ENCODE peak calls at places on chromosomes 4 and X, in ten cellular contexts. E is transverse colon, I is body of pancreas, Y is right lobe of liver, Q is adrenal gland, J is IMR-90, O is sigmoid colon, U is ovary, T is uterus, H is gastrocnemius medialis. S is an unnamed sample.

GRCh38 chrX:110108381-110108796 is 105.5 kb downstream of the TMEM164 start:
- DNase-seq in I (peak), O (no peak), J (peak), E (no peak), U (no peak), H (no peak), T (no peak), Q (no peak), Y (no peak), S (no peak)

GRCh38 chrX:50700921-50701320 is 113.1 kb downstream of the SHROOM4 start:
- DNase-seq in I (no peak), Y (no peak), O (no peak), Q (no peak), E (no peak), U (no peak), T (no peak), H (no peak), J (no peak), S (no peak)

GRCh38 chrX:4091046-4091760 is 377.8 kb upstream of the PRKX start:
- DNase-seq in U (no peak), E (no peak), J (no peak), Q (no peak), I (no peak), Y (no peak), H (no peak), O (no peak), T (no peak), S (no peak)

GRCh38 chrX:17174671-17175070 is 200.3 kb upstream of the NHS start:
- DNase-seq in I (no peak), T (no peak), O (no peak), H (peak), J (no peak), U (no peak), Y (no peak), E (no peak), Q (no peak), S (no peak)

GRCh38 chrX:39491548-39492297 is 606.0 kb downstream of the BCOR start:
- DNase-seq in J (no peak), H (no peak), T (no peak), I (peak), E (peak), O (no peak), Q (no peak), U (no peak), Y (no peak), S (no peak)

GRCh38 chrX:139826065-139827044 is 106.5 kb downstream of the ATP11C start:
- DNase-seq in I (no peak), O (no peak), T (no peak), J (peak), U (no peak), Y (no peak), H (no peak), Q (no peak), E (no peak), S (no peak)

GRCh38 chr4:189445613-189446012 is 495.1 kb upstream of the FRG1 start:
- DNase-seq in J (no peak), U (no peak), O (no peak), E (no peak), T (no peak), I (no peak), Y (no peak), Q (no peak), H (no peak), S (no peak)

GRCh38 chr4:70948665-70949284 is 44.7 kb upstream of the DCK start:
- DNase-seq in O (no peak), E (no peak), Y (no peak), T (no peak), U (no peak), Q (no peak), J (no peak), I (no peak), H (no peak), S (no peak)

GRCh38 chr4:27791640-27792039 is 931.0 kb downstream of the STIM2 start:
- DNase-seq in U (no peak), Q (no peak), I (no peak), J (peak), E (no peak), H (no peak), Y (no peak), O (no peak), T (no peak), S (no peak)

GRCh38 chr4:154503598-154503997 is 12.0 kb upstream of the DCHS2 start:
- DNase-seq in Q (no peak), E (no peak), I (no peak), J (peak), H (no peak), Y (no peak), U (no peak), T (no peak), O (no peak), S (no peak)

GRCh38 chr4:174318829-174319764 is 35.4 kb downstream of the CEP44 start:
- DNase-seq in Q (no peak), T (no peak), J (peak), E (no peak), I (no peak), Y (no peak), U (no peak), H (no peak), O (no peak), S (no peak)

GRCh38 chr4:119130365-119131065 is 5.1 kb upstream of the MYOZ2 start:
- DNase-seq in U (no peak), T (no peak), J (peak), I (peak), Y (no peak), E (no peak), Q (no peak), O (no peak), H (no peak), S (no peak)

GRCh38 chr4:182876006-182876405 is 41.2 kb downstream of the DCTD start:
- DNase-seq in U (no peak), Y (no peak), O (peak), E (no peak), Q (no peak), T (no peak), J (no peak), I (no peak), H (no peak), S (no peak)

GRCh38 chr4:123418486-123418931 is 21.9 kb downstream of the SPRY1 start:
- DNase-seq in H (peak), I (peak), Q (no peak), J (peak), Y (no peak), E (no peak), U (no peak), O (no peak), T (no peak), S (no peak)

GRCh38 chr4:2535386-2536192 is 858 bp upstream of the FAM193A start:
- DNase-seq in U (peak), T (no peak), Y (peak), E (peak), H (peak), J (peak), Q (peak), I (peak), O (peak), S (no peak)

GRCh38 chr4:95979961-95980876 is 140.3 kb downstream of the PDHA2 start:
- DNase-seq in T (no peak), E (no peak), Q (no peak), U (no peak), I (no peak), Y (no peak), O (peak), J (no peak), H (no peak), S (no peak)

GRCh38 chrX:103310592-103311400 is at the start of gene BEX2:
- DNase-seq in H (peak), Q (peak), J (no peak), T (peak), Y (peak), O (peak), I (peak), E (peak), U (peak), S (peak)

GRCh38 chr4:114005569-114006442 is 26.4 kb upstream of the ARSJ start:
- DNase-seq in I (no peak), J (peak), H (no peak), Q (no peak), Y (no peak), T (no peak), E (no peak), O (no peak), U (no peak), S (no peak)

GRCh38 chrX:133859336-133859735 is 126.1 kb downstream of the GPC3 start:
- DNase-seq in I (no peak), J (no peak), H (no peak), T (no peak), Q (no peak), O (no peak), E (no peak), U (no peak), Y (no peak), S (no peak)

GRCh38 chr4:185651137-185651677 is 115.9 kb upstream of the PDLIM3 start:
- DNase-seq in O (no peak), U (no peak), H (no peak), E (no peak), I (peak), J (no peak), Y (no peak), T (no peak), Q (peak), S (no peak)

GRCh38 chrX:34880656-34881055 is 61.9 kb upstream of the FAM47B start:
- DNase-seq in H (no peak), O (no peak), E (no peak), Y (no peak), U (no peak), T (no peak), I (no peak), Q (no peak), J (peak), S (no peak)

GRCh38 chr4:88033309-88033708 is 25.9 kb downstream of the PKD2 start:
- DNase-seq in U (peak), Q (peak), Y (no peak), J (peak), H (no peak), I (peak), T (peak), E (peak), O (no peak), S (no peak)

GRCh38 chr4:24820541-24820940 is 25.2 kb downstream of the SOD3 start:
- DNase-seq in I (no peak), H (no peak), J (no peak), E (no peak), U (no peak), T (no peak), Y (no peak), O (no peak), Q (no peak), S (no peak)

GRCh38 chr4:75673959-75674328 is 733 bp upstream of the G3BP2 start:
- DNase-seq in U (no peak), J (no peak), Y (no peak), Q (no peak), E (no peak), T (no peak), H (no peak), O (no peak), I (no peak), S (no peak)

GRCh38 chrX:30864383-30864785 is 24.7 kb downstream of the TAB3 start:
- DNase-seq in Q (no peak), T (no peak), H (no peak), O (no peak), E (no peak), J (no peak), U (no peak), Y (no peak), I (peak), S (no peak)

GRCh38 chrX:41184312-41184711 is 99.1 kb downstream of the USP9X start:
- DNase-seq in T (no peak), H (no peak), O (no peak), Q (no peak), E (no peak), Y (no peak), J (no peak), U (no peak), I (no peak), S (no peak)

GRCh38 chrX:138859421-138859820 is 147.9 kb upstream of the FGF13 start:
- DNase-seq in J (no peak), Y (no peak), Q (no peak), H (no peak), U (no peak), T (no peak), E (no peak), O (no peak), I (no peak), S (no peak)

GRCh38 chr4:128846063-128846462 is 36.6 kb downstream of the JADE1 start:
- DNase-seq in T (no peak), I (peak), E (no peak), U (no peak), O (no peak), H (peak), Y (no peak), J (no peak), Q (no peak), S (no peak)

GRCh38 chr4:152943673-152944072 is 7.5 kb downstream of the FHDC1 start:
- DNase-seq in H (peak), Y (no peak), O (no peak), T (peak), I (peak), E (no peak), J (peak), U (no peak), Q (no peak), S (peak)

GRCh38 chr4:26692014-26692726 is 108.3 kb downstream of the TBC1D19 start:
- DNase-seq in Y (no peak), J (peak), I (no peak), U (no peak), T (no peak), O (no peak), E (no peak), Q (no peak), H (no peak), S (no peak)

GRCh38 chrX:5976332-5976731 is 252.3 kb downstream of the NLGN4X start:
- DNase-seq in O (no peak), H (no peak), U (no peak), T (no peak), J (no peak), Q (no peak), I (no peak), E (no peak), Y (no peak), S (no peak)

GRCh38 chrX:154738013-154738738 is 12.7 kb downstream of the GAB3 start:
- DNase-seq in U (peak), I (peak), E (peak), T (peak), J (peak), Q (no peak), O (peak), Y (no peak), H (peak), S (no peak)

GRCh38 chr4:4269326-4269725 is 20.6 kb downstream of the LYAR start:
- DNase-seq in J (no peak), H (no peak), Q (no peak), I (no peak), O (no peak), Y (no peak), U (no peak), T (no peak), E (peak), S (no peak)

GRCh38 chrX:129359269-129359668 is 164.0 kb downstream of the SMARCA1 start:
- DNase-seq in Q (no peak), U (no peak), I (no peak), Y (no peak), E (no peak), H (no peak), O (no peak), J (peak), T (no peak), S (no peak)

DNA sequence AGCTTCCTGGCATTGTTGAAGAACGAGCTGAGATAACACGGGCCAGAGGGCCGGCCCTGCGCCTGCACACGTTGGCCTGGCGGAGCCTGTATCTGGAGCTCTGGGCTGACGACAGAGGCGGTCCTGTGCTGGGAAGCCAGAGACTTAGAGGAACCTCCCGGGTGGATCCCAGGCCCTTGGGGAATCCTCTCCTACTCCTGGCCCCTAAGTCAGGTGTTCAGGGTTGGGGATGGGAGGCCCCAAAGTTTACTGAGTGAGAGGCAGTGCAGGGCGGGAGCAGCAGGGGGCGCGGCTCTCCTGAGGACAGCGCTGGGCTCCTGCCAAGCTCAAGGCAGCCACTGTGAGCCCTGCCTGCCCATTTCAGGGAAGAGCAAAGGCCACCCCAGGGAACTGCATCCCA is 2.5 kb upstream of the HTRA3 start:
- DNase-seq in Q (peak), T (peak), O (peak), Y (peak), J (peak), I (peak), H (peak), E (peak), U (peak), S (peak)
- TF ChIP-seq CTCF in Q (peak), T (peak), O (peak), Y (peak), J (peak), I (peak), H (peak), E (peak), U (peak), S (peak)

DNA sequence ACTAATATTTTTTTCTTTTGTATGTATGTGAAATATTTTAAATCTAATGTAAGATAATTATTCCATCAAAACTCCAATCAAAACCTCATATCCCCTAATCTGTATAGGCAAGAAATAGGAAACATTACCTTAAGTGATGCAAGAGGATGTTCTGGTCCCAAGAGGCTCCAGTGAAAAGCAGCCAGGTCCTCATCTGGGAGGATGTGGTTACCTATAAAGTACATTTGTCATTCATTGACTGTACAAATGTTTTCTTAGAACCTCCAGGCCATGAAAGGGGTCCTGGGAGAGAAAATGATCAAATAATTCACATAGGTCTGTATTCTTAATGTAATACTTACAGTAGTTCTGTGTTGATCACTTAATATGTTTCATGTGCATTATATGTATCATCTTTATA is 25.5 kb downstream of the FAM120C start:
- DNase-seq in Q (no peak), Y (no peak), H (no peak), T (no peak), E (no peak), O (no peak), I (no peak), J (no peak), U (no peak), S (no peak)
- TF ChIP-seq POLR2A in Q (no peak), Y (no peak), H (no peak), T (no peak), E (no peak), O (no peak), I (no peak), J (no peak), U (no peak), S (no peak)

DNA sequence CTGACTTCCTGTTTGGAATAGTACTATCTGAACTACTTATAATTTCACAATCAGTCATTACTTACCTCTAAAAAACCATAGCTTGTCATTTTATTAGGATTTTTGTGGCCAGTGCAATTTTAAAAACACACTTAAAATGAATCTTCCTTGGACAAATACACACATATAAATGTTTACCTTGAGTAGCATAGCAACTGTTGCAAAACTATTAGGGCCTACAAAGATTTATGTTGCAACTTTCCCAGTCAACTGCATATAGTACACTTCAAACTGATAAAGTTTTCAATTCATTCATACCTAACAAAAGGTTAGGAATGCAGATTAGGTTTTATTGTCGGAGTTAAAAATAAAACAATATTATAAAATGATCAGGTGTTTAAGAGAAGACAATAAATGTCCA is 193.0 kb downstream of the PDGFC start:
- DNase-seq in Y (no peak), E (no peak), Q (no peak), H (no peak), U (no peak), I (no peak), O (no peak), T (no peak), J (peak), S (no peak)
- H3K27ac ChIP-seq in Y (no peak), E (peak), Q (no peak), H (no peak), U (no peak), I (no peak), O (peak), T (peak), J (peak), S (no peak)

GRCh38 chr4:80360102-80360501 is 24.6 kb downstream of the CFAP299 start:
- DNase-seq in Q (no peak), Y (no peak), H (no peak), O (no peak), J (no peak), U (no peak), E (no peak), T (no peak), I (no peak), S (no peak)

GRCh38 chr4:80365928-80366327 is 30.4 kb downstream of the CFAP299 start:
- DNase-seq in Q (no peak), O (peak), I (peak), U (no peak), J (peak), T (no peak), E (peak), H (peak), Y (no peak), S (peak)

GRCh38 chr4:80361329-80361900 is 25.9 kb downstream of the CFAP299 start:
- DNase-seq in Y (no peak), U (no peak), E (no peak), H (no peak), Q (no peak), J (peak), I (no peak), T (no peak), O (no peak), S (no peak)

GRCh38 chr4:80360900-80361299 is 25.4 kb downstream of the CFAP299 start:
- DNase-seq in H (no peak), Q (no peak), I (no peak), U (no peak), E (no peak), J (peak), O (no peak), T (no peak), Y (no peak), S (no peak)

GRCh38 chr4:80362578-80363181 is 27.1 kb downstream of the CFAP299 start:
- DNase-seq in O (no peak), Y (no peak), U (peak), J (peak), Q (no peak), H (no peak), I (no peak), T (no peak), E (peak), S (no peak)
- TF ChIP-seq CTCF in O (peak), Y (peak), U (no peak), J (peak), Q (no peak), H (no peak), I (peak), T (no peak), E (peak), S (peak)

GRCh38 chrX:20265221-20265725 is 1.4 kb downstream of the RPS6KA3 start:
- DNase-seq in E (peak), Y (peak), I (peak), J (peak), H (peak), T (peak), Q (peak), O (peak), U (peak), S (peak)
- TF ChIP-seq POLR2A in E (peak), Y (peak), I (peak), J (peak), H (peak), T (peak), Q (peak), O (peak), U (peak), S (no peak)

GRCh38 chrX:16042980-16043379 is 80.4 kb upstream of the GRPR start:
- DNase-seq in T (no peak), Y (no peak), H (no peak), E (no peak), Q (no peak), I (no peak), J (no peak), U (no peak), O (no peak), S (no peak)

GRCh38 chrX:16039834-16040233 is 83.5 kb upstream of the GRPR start:
- DNase-seq in E (no peak), O (no peak), Q (no peak), T (no peak), J (no peak), Y (no peak), I (no peak), U (no peak), H (no peak), S (no peak)

DNA sequence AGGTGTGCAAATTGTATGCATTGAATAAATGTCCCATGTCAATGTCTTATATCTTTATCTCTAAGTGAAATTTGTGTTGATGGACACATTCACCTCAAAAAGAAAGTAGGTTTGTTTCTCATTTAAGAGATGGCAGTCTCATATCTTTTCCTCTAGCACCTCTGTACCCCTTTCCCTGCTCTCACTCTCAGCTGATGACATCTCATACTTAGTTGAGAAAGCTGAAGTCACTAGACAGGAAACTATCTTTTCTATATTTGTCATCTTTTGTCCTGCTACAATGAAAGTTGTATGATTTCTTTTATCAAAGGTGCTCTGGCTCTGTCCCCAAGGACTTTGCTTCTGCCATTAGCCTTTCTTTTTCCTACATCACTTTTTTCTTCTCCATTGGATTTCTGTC is 84.0 kb upstream of the GRPR start:
- DNase-seq in H (no peak), I (no peak), T (no peak), Q (no peak), Y (no peak), U (no peak), J (no peak), O (no peak), E (no peak), S (no peak)
- H3K27ac ChIP-seq in H (no peak), I (no peak), T (no peak), Q (no peak), Y (no peak), U (no peak), J (no peak), O (no peak), E (no peak), S (no peak)

GRCh38 chr4:83489711-83490326 is 4.9 kb upstream of the ABRAXAS1 start:
- DNase-seq in Y (no peak), E (no peak), H (no peak), O (no peak), Q (no peak), U (no peak), T (no peak), I (no peak), J (no peak), S (no peak)
- TF ChIP-seq CTCF in Y (no peak), E (no peak), H (no peak), O (no peak), Q (no peak), U (no peak), T (no peak), I (no peak), J (no peak), S (no peak)